ENCODE peak calls at places on chromosomes 5 and 9, in seven cellular contexts. One of them, this sample, is unnamed.

GRCh38 chr5:110335361-110336046 is 391.0 kb downstream of the TMEM232 start:
- DNase-seq in DND-41: no peak
- DNase-seq in left ventricle myocardium inferior: no peak
- DNase-seq in tibial nerve: no peak
- DNase-seq in hepatocyte: no peak
- DNase-seq in HFFc6: no peak
- DNase-seq in gastrocnemius medialis: no peak
- DNase-seq in this sample: peak

GRCh38 chr5:148202531-148203092 is at the start of gene SPINK6:
- DNase-seq in DND-41: no peak
- DNase-seq in left ventricle myocardium inferior: no peak
- DNase-seq in tibial nerve: no peak
- DNase-seq in hepatocyte: no peak
- DNase-seq in HFFc6: no peak
- DNase-seq in gastrocnemius medialis: no peak
- DNase-seq in this sample: no peak

GRCh38 chr5:33319841-33320240 is 120.9 kb upstream of the TARS1 start:
- DNase-seq in DND-41: no peak
- DNase-seq in left ventricle myocardium inferior: no peak
- DNase-seq in tibial nerve: no peak
- DNase-seq in hepatocyte: no peak
- DNase-seq in HFFc6: no peak
- DNase-seq in gastrocnemius medialis: no peak
- DNase-seq in this sample: no peak

GRCh38 chr9:32350682-32351081 is 33.8 kb upstream of the ACO1 start:
- DNase-seq in DND-41: no peak
- DNase-seq in left ventricle myocardium inferior: no peak
- DNase-seq in tibial nerve: no peak
- DNase-seq in hepatocyte: peak
- DNase-seq in HFFc6: peak
- DNase-seq in gastrocnemius medialis: no peak
- DNase-seq in this sample: no peak

GRCh38 chr5:174828786-174829510 is 104.6 kb downstream of the MSX2 start:
- DNase-seq in DND-41: no peak
- DNase-seq in left ventricle myocardium inferior: no peak
- DNase-seq in tibial nerve: no peak
- DNase-seq in hepatocyte: no peak
- DNase-seq in HFFc6: no peak
- DNase-seq in gastrocnemius medialis: no peak
- DNase-seq in this sample: peak

GRCh38 chr5:74028406-74028805 is 402.4 kb downstream of the ARHGEF28 start:
- DNase-seq in DND-41: no peak
- DNase-seq in left ventricle myocardium inferior: no peak
- DNase-seq in tibial nerve: no peak
- DNase-seq in hepatocyte: no peak
- DNase-seq in HFFc6: no peak
- DNase-seq in gastrocnemius medialis: no peak
- DNase-seq in this sample: no peak

GRCh38 chr5:143008809-143009521 is 238.8 kb downstream of the ARHGAP26 start:
- DNase-seq in DND-41: peak
- DNase-seq in left ventricle myocardium inferior: no peak
- DNase-seq in tibial nerve: no peak
- DNase-seq in hepatocyte: no peak
- DNase-seq in HFFc6: peak
- DNase-seq in gastrocnemius medialis: no peak
- DNase-seq in this sample: peak

GRCh38 chr9:33140406-33141360 is 26.5 kb downstream of the B4GALT1 start:
- DNase-seq in DND-41: no peak
- DNase-seq in left ventricle myocardium inferior: no peak
- DNase-seq in tibial nerve: no peak
- DNase-seq in hepatocyte: no peak
- DNase-seq in HFFc6: no peak
- DNase-seq in gastrocnemius medialis: no peak
- DNase-seq in this sample: no peak

GRCh38 chr9:94900222-94901018 is 173.9 kb downstream of the AOPEP start:
- DNase-seq in DND-41: no peak
- DNase-seq in left ventricle myocardium inferior: no peak
- DNase-seq in tibial nerve: no peak
- DNase-seq in hepatocyte: peak
- DNase-seq in HFFc6: peak
- DNase-seq in gastrocnemius medialis: no peak
- DNase-seq in this sample: peak

GRCh38 chr5:90345684-90346083 is 63.9 kb downstream of the CETN3 start:
- DNase-seq in DND-41: no peak
- DNase-seq in left ventricle myocardium inferior: no peak
- DNase-seq in tibial nerve: no peak
- DNase-seq in hepatocyte: no peak
- DNase-seq in HFFc6: no peak
- DNase-seq in gastrocnemius medialis: no peak
- DNase-seq in this sample: no peak

GRCh38 chr9:69805962-69806633 is 14.5 kb upstream of the CFAP95 start:
- DNase-seq in DND-41: no peak
- DNase-seq in left ventricle myocardium inferior: peak
- DNase-seq in tibial nerve: no peak
- DNase-seq in hepatocyte: no peak
- DNase-seq in HFFc6: no peak
- DNase-seq in gastrocnemius medialis: peak
- DNase-seq in this sample: no peak

GRCh38 chr5:97750576-97750975 is 567.5 kb upstream of the RIOK2 start:
- DNase-seq in DND-41: no peak
- DNase-seq in left ventricle myocardium inferior: no peak
- DNase-seq in tibial nerve: no peak
- DNase-seq in hepatocyte: no peak
- DNase-seq in HFFc6: no peak
- DNase-seq in gastrocnemius medialis: no peak
- DNase-seq in this sample: no peak

GRCh38 chr9:75053869-75054268 is 25.8 kb upstream of the CARNMT1 start:
- DNase-seq in DND-41: no peak
- DNase-seq in left ventricle myocardium inferior: no peak
- DNase-seq in tibial nerve: no peak
- DNase-seq in hepatocyte: no peak
- DNase-seq in HFFc6: no peak
- DNase-seq in gastrocnemius medialis: no peak
- DNase-seq in this sample: no peak

GRCh38 chr9:100322954-100323536 is 29.7 kb downstream of the TEX10 start:
- DNase-seq in DND-41: peak
- DNase-seq in left ventricle myocardium inferior: no peak
- DNase-seq in tibial nerve: no peak
- DNase-seq in hepatocyte: peak
- DNase-seq in HFFc6: peak
- DNase-seq in gastrocnemius medialis: no peak
- DNase-seq in this sample: peak

GRCh38 chr5:104533498-104533897 is 970.9 kb upstream of the NUDT12 start:
- DNase-seq in DND-41: no peak
- DNase-seq in left ventricle myocardium inferior: no peak
- DNase-seq in tibial nerve: no peak
- DNase-seq in hepatocyte: no peak
- DNase-seq in HFFc6: no peak
- DNase-seq in gastrocnemius medialis: no peak
- DNase-seq in this sample: no peak
- TF ChIP-seq CTCF in DND-41: no peak
- TF ChIP-seq CTCF in left ventricle myocardium inferior: no peak
- TF ChIP-seq CTCF in tibial nerve: no peak
- TF ChIP-seq CTCF in hepatocyte: no peak
- TF ChIP-seq CTCF in HFFc6: no peak
- TF ChIP-seq CTCF in gastrocnemius medialis: no peak
- TF ChIP-seq CTCF in this sample: no peak

GRCh38 chr9:92245005-92245797 is 48.3 kb downstream of the IARS1 start:
- DNase-seq in DND-41: no peak
- DNase-seq in left ventricle myocardium inferior: no peak
- DNase-seq in tibial nerve: no peak
- DNase-seq in hepatocyte: no peak
- DNase-seq in HFFc6: peak
- DNase-seq in gastrocnemius medialis: no peak
- DNase-seq in this sample: peak

GRCh38 chr9:92247296-92247695 is 46.2 kb downstream of the IARS1 start:
- DNase-seq in DND-41: no peak
- DNase-seq in left ventricle myocardium inferior: no peak
- DNase-seq in tibial nerve: no peak
- DNase-seq in hepatocyte: peak
- DNase-seq in HFFc6: no peak
- DNase-seq in gastrocnemius medialis: no peak
- DNase-seq in this sample: no peak

GRCh38 chr9:92242115-92242778 is 51.2 kb downstream of the IARS1 start:
- DNase-seq in DND-41: no peak
- DNase-seq in left ventricle myocardium inferior: no peak
- DNase-seq in tibial nerve: no peak
- DNase-seq in hepatocyte: peak
- DNase-seq in HFFc6: peak
- DNase-seq in gastrocnemius medialis: no peak
- DNase-seq in this sample: peak

GRCh38 chr9:92247981-92248380 is 45.5 kb downstream of the IARS1 start:
- DNase-seq in DND-41: no peak
- DNase-seq in left ventricle myocardium inferior: no peak
- DNase-seq in tibial nerve: no peak
- DNase-seq in hepatocyte: peak
- DNase-seq in HFFc6: no peak
- DNase-seq in gastrocnemius medialis: no peak
- DNase-seq in this sample: no peak

DNA sequence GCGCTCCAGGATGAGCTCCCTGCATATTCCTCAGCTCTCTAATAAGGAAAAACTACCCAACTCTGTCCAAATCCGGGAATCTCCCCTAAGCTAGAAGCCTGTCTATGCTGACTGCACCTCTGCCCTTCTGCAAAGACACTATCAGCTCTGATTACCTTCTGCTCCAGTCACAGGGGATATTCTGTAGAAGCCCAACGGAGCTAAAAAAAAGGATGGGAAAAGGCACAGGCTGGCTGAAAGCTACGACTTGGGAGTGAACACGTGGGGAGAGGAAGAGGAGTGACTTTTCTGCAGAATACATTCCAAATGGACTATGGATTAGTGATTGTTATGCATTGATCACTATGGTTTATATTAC is 50.7 kb downstream of the IARS1 start:
- DNase-seq in DND-41: no peak
- DNase-seq in left ventricle myocardium inferior: no peak
- DNase-seq in tibial nerve: no peak
- DNase-seq in hepatocyte: no peak
- DNase-seq in HFFc6: no peak
- DNase-seq in gastrocnemius medialis: no peak
- DNase-seq in this sample: no peak
- TF ChIP-seq CTCF in DND-41: peak
- TF ChIP-seq CTCF in left ventricle myocardium inferior: no peak
- TF ChIP-seq CTCF in tibial nerve: no peak
- TF ChIP-seq CTCF in hepatocyte: no peak
- TF ChIP-seq CTCF in HFFc6: peak
- TF ChIP-seq CTCF in gastrocnemius medialis: no peak
- TF ChIP-seq CTCF in this sample: peak

GRCh38 chr5:39148983-39149534 is 70.3 kb downstream of the FYB1 start:
- DNase-seq in DND-41: no peak
- DNase-seq in left ventricle myocardium inferior: no peak
- DNase-seq in tibial nerve: no peak
- DNase-seq in hepatocyte: no peak
- DNase-seq in HFFc6: peak
- DNase-seq in gastrocnemius medialis: no peak
- DNase-seq in this sample: no peak
- TF ChIP-seq CTCF in DND-41: peak
- TF ChIP-seq CTCF in left ventricle myocardium inferior: peak
- TF ChIP-seq CTCF in tibial nerve: peak
- TF ChIP-seq CTCF in hepatocyte: peak
- TF ChIP-seq CTCF in HFFc6: peak
- TF ChIP-seq CTCF in gastrocnemius medialis: peak
- TF ChIP-seq CTCF in this sample: peak

DNA sequence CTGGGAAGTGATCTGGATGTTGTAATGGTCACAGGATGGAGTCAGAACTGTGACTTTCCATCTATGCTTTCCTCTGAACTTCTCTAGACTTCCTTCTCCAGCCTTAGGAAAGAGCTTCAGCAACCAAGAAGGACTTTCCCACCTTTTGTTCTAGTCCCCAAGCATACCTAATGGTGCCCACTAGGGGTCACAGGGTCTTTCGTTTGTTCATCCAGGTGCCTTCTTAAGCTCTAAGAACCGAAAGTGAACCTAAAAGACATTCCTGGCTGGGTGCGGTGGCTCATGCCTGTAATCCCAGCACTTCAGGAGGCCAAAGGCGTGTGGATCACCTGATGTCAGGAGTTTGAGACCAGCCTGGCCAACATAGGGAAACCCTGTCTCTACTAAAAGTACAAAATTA is 1.8 kb upstream of the WNT8A start:
- DNase-seq in DND-41: peak
- DNase-seq in left ventricle myocardium inferior: no peak
- DNase-seq in tibial nerve: no peak
- DNase-seq in hepatocyte: no peak
- DNase-seq in HFFc6: no peak
- DNase-seq in gastrocnemius medialis: no peak
- DNase-seq in this sample: no peak
- TF ChIP-seq CTCF in DND-41: peak
- TF ChIP-seq CTCF in left ventricle myocardium inferior: no peak
- TF ChIP-seq CTCF in tibial nerve: no peak
- TF ChIP-seq CTCF in hepatocyte: no peak
- TF ChIP-seq CTCF in HFFc6: peak
- TF ChIP-seq CTCF in gastrocnemius medialis: no peak
- TF ChIP-seq CTCF in this sample: no peak

This sample was measured in foreskin fibroblast.